ENCODE peak calls at places on chromosomes 13 and 19, in four cellular contexts. P is A549, F is K562, J is GM12878. I is an unnamed sample.

GRCh38 chr19:49817964-49818690 is at the start of gene MED25:
- DNase-seq in F (peak; percentile 79), J (peak; percentile 72), P (peak; percentile 90), I (peak; percentile 63)

GRCh38 chr19:47100290-47100689 is 13.3 kb downstream of the ZC3H4 start:
- DNase-seq in J (no peak), F (no peak), P (no peak), I (no peak)

GRCh38 chr19:42553292-42554045 is 25.2 kb upstream of the CEACAM1 start:
- DNase-seq in F (no peak), P (no peak), J (no peak), I (peak; percentile 40)

GRCh38 chr19:3403489-3404323 is 37.3 kb downstream of the NFIC start:
- DNase-seq in J (no peak), F (no peak), P (no peak), I (peak; percentile 48)

GRCh38 chr19:7772752-7773291 is 9.8 kb downstream of the CLEC4M start:
- DNase-seq in P (no peak), J (peak; percentile 68), F (no peak), I (no peak)

GRCh38 chr19:6519289-6519688 is 11.5 kb upstream of the TNFSF9 start:
- DNase-seq in P (peak; percentile 69), F (no peak), J (no peak), I (no peak)

GRCh38 chr19:37313335-37313627 is 57.6 kb upstream of the ZNF527 start:
- DNase-seq in J (no peak), F (no peak), P (no peak), I (no peak)

GRCh38 chr13:103203750-103204330 is 137.6 kb upstream of the SLC10A2 start:
- DNase-seq in F (no peak), P (no peak), J (no peak), I (no peak)

GRCh38 chr19:6061420-6062130 is 48.7 kb downstream of the RFX2 start:
- DNase-seq in P (no peak), J (no peak), F (no peak), I (no peak)

GRCh38 chr19:10812902-10813404 is 23.1 kb downstream of the TMED1 start:
- DNase-seq in F (peak; percentile 80), J (no peak), P (peak; percentile 38), I (no peak)

GRCh38 chr19:35869327-35870123 is 1.2 kb downstream of the APLP1 start:
- DNase-seq in J (no peak), P (peak; percentile 94), F (peak; percentile 89), I (peak; percentile 41)

GRCh38 chr19:39254539-39255345 is 6.1 kb upstream of the IFNL4 start:
- DNase-seq in P (no peak), J (no peak), F (peak; percentile 94), I (no peak)

GRCh38 chr19:35261356-35262100 is 7.2 kb upstream of the USF2 start:
- DNase-seq in P (no peak), F (no peak), J (no peak), I (no peak)

GRCh38 chr13:111177081-111177711 is 62.1 kb downstream of the ARHGEF7 start:
- DNase-seq in P (no peak), J (no peak), F (no peak), I (no peak)

GRCh38 chr19:21586341-21587116 is 81.1 kb downstream of the ZNF429 start:
- DNase-seq in P (no peak), F (no peak), J (no peak), I (no peak)

GRCh38 chr13:44574466-44574855 is 1.7 kb downstream of the TSC22D1 start:
- DNase-seq in J (no peak), P (no peak), F (no peak), I (no peak)

GRCh38 chr13:44575035-44575434 is 1.1 kb downstream of the TSC22D1 start:
- DNase-seq in J (no peak), F (no peak), P (no peak), I (no peak)

GRCh38 chr13:44573071-44573470 is 3.1 kb downstream of the TSC22D1 start:
- DNase-seq in J (no peak), P (no peak), F (peak; percentile 6), I (no peak)

GRCh38 chr13:44575741-44576395 is at the start of gene TSC22D1:
- DNase-seq in F (no peak), J (no peak), P (peak; percentile 17), I (no peak)

DNA sequence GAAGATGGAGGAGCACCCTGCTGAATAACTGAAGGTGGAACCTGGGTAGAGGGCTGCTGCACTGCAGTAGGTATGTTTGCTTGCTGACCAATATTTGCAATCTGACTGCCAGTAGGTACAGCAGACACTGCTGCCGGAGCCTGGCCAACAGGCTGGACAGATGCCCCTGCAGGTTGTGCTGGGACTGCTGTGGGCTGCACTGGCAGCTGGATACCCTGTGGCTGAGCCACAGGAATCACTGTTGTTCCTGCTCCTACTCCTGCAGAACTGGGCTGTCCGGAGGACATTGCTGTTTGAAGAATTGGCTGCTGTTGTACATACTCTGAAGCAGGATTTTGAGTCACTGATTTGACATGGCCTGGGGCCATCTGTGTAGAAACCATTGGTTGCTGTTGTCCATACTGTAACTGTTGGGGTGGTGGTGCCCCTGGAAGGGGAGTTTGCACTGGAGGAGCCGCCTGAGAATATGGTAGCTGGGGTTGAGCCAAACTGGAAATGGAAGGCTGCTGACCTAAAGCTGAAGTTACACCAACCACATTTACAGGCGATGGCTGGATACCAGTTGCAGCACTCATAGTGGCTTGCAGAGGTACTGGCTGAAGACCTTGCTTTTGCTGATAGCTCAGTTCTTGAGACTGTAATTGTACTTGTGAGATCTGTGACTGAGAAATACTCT is 2.2 kb downstream of the TSC22D1 start:
- DNase-seq in F (peak; percentile 9), J (no peak), P (peak; percentile 21), I (peak; percentile 11)
- TF ChIP-seq CHD4 in F (no peak), J (no peak), P (no peak), I (no peak)

DNA sequence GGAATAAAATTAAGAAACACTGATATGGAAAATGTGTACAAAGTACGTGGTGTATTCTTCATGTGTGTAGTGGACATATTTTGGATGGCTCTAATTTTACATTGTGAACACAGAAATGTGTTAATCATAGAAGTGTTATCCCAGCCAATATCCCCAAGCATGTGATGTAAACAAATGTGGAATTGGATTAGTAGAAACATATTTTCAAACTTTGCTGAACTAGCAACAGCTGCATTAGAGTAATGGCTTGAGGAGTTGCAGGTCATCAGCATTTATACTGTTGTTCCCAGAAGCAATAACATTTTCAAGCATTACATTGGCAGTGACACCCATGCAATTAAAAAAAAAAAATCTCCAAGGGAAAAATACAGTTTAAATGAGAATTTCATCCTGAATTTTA is 600.6 kb downstream of the SLITRK1 start:
- DNase-seq in P (no peak), J (no peak), F (no peak), I (no peak)
- TF ChIP-seq CHD4 in P (no peak), J (no peak), F (no peak), I (no peak)

GRCh38 chr13:73162912-73163911 is 104.4 kb downstream of the KLF5 start:
- DNase-seq in F (no peak), J (no peak), P (peak; percentile 19), I (peak; percentile 12)
- TF ChIP-seq CHD4 in F (no peak), J (no peak), P (no peak), I (no peak)

DNA sequence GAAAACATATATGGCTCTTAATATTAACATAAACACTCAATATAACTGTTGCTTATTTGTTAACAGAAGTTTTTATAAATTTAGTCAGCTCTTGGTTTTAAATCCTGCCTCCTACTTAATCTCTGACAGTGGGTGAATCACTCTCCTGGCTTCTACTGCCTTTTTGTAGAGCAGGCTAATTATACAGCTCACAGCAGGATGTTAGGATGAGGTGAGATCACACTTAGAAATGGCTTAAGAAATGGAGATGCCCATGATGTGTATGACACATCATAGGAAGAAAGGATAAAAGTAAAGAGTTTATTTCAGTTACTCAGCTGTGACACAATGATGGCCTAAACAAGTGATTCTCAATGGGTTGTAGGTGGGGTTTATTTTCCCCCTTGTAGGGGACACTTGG is 345.6 kb downstream of the SPRY2 start:
- DNase-seq in J (no peak), P (no peak), F (no peak), I (no peak)
- TF ChIP-seq CHD4 in J (no peak), P (no peak), F (no peak), I (no peak)

GRCh38 chr19:12052571-12053169 is at the start of gene ZNF878:
- DNase-seq in P (no peak), J (peak; percentile 67), F (peak; percentile 82), I (peak; percentile 97)

GRCh38 chr19:12047868-12048267 is 4.9 kb downstream of the ZNF878 start:
- DNase-seq in J (no peak), P (no peak), F (no peak), I (peak; percentile 57)

GRCh38 chr19:12055784-12056183 is 3.0 kb upstream of the ZNF878 start:
- DNase-seq in P (no peak), F (no peak), J (no peak), I (no peak)

GRCh38 chr19:12052057-12052570 is 647 bp downstream of the ZNF878 start:
- DNase-seq in P (no peak), J (no peak), F (no peak), I (no peak)
- TF ChIP-seq CHD4 in P (no peak), J (no peak), F (no peak), I (no peak)

DNA sequence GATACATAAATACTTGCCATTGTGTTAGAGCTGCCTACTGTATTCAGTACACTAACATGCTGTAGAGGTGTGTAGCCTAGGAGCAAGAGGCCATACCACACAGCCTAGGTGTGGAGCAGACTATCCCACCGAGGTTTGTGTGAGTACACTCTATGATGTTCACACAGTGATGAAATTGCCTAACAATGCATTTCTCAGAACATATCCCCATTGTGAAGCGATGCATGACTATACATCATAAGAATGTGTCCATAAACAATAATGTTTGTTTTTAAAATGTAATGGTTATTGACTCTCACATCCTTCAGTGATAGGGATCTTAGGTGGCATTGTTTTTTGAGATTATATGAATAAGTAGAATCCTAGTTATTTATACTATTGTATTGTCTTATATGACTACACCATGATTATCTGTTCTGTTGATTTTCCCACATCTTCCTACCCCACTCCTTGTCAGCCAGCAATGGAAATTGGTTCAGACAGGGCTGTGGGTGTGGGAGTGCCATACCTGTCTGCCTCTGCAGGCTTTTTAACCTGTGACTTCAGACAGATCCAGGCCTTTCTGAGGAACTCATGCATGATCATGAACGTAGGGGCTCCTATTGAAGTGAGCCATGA is 13.6 kb downstream of the CCNA1 start:
- DNase-seq in J (no peak), F (no peak), P (no peak), I (no peak)
- TF ChIP-seq CHD4 in J (no peak), F (no peak), P (no peak), I (no peak)